ENCODE peak calls at places on chromosomes 11 and 22, in ten cellular contexts. G is Peyer's patch, M is uterus, B is testis, W is spleen, U is tibial nerve, V is K562, N is IMR-90, S is H1, E is body of pancreas. C is an unnamed sample.

GRCh38 chr22:39808087-39808486 is 85.5 kb downstream of the ENTHD1 start:
- DNase-seq in G (no peak), M (no peak), B (no peak), W (no peak), U (no peak), V (peak; percentile 42), N (peak; percentile 6), S (peak; percentile 73), E (no peak), C (no peak)

GRCh38 chr22:50272103-50272782 is 2.1 kb upstream of the MAPK11 start:
- DNase-seq in G (no peak), M (no peak), B (no peak), W (no peak), U (no peak), V (no peak), N (peak; percentile 13), S (peak; percentile 73), E (no peak), C (no peak)

GRCh38 chr11:69563946-69564780 is 76.8 kb upstream of the CCND1 start:
- DNase-seq in G (no peak), M (no peak), B (no peak), W (no peak), U (no peak), V (no peak), N (peak; percentile 30), S (no peak), E (no peak), C (no peak)

GRCh38 chr11:12289667-12290476 is 87.5 kb upstream of the PARVA start:
- DNase-seq in G (no peak), M (no peak), B (no peak), W (no peak), U (no peak), V (no peak), N (no peak), S (peak; percentile 28), E (no peak), C (peak; percentile 11)

GRCh38 chr11:65779669-65779918 is 1.2 kb downstream of the AP5B1 start:
- DNase-seq in G (no peak), M (no peak), B (no peak), W (no peak), U (no peak), V (no peak), N (no peak), S (no peak), E (no peak), C (no peak)

GRCh38 chr11:22666700-22667439 is 459 bp downstream of the GAS2 start:
- DNase-seq in G (no peak), M (no peak), B (peak; percentile 56), W (peak; percentile 75), U (no peak), V (no peak), N (no peak), S (peak; percentile 77), E (peak; percentile 78), C (peak; percentile 67)

GRCh38 chr22:43876866-43877509 is 14.7 kb upstream of the SULT4A1 start:
- DNase-seq in G (no peak), M (no peak), B (no peak), W (peak; percentile 54), U (no peak), V (no peak), N (no peak), S (no peak), E (no peak), C (no peak)

GRCh38 chr11:131654849-131655248 is 284.4 kb downstream of the NTM start:
- DNase-seq in G (no peak), M (no peak), B (no peak), W (no peak), U (no peak), V (no peak), N (no peak), S (no peak), E (no peak), C (no peak)

GRCh38 chr11:34145847-34146381 is 40.5 kb downstream of the NAT10 start:
- DNase-seq in G (no peak), M (no peak), B (no peak), W (no peak), U (no peak), V (no peak), N (no peak), S (no peak), E (no peak), C (no peak)

GRCh38 chr11:69669486-69669885 is 5.7 kb downstream of the LTO1 start:
- DNase-seq in G (no peak), M (peak; percentile 13), B (no peak), W (peak; percentile 62), U (no peak), V (no peak), N (no peak), S (no peak), E (no peak), C (no peak)

GRCh38 chr11:72102162-72102561 is 935 bp downstream of the LAMTOR1 start:
- DNase-seq in G (no peak), M (no peak), B (no peak), W (no peak), U (no peak), V (no peak), N (no peak), S (no peak), E (no peak), C (no peak)

GRCh38 chr11:69362315-69362714 is 68.4 kb downstream of the MYEOV start:
- DNase-seq in G (no peak), M (no peak), B (peak; percentile 10), W (no peak), U (no peak), V (no peak), N (no peak), S (peak; percentile 33), E (no peak), C (peak; percentile 20)

GRCh38 chr11:47359162-47359561 is 6.7 kb upstream of the MYBPC3 start:
- DNase-seq in G (no peak), M (no peak), B (no peak), W (peak; percentile 64), U (no peak), V (no peak), N (no peak), S (no peak), E (no peak), C (no peak)
- H3K27ac ChIP-seq in G (no peak overlapping the region), M (no peak overlapping the region), B (no peak overlapping the region), W (peak overlapping the region; percentile 14), U (no peak overlapping the region), V (no peak overlapping the region), N (no peak overlapping the region), S (no peak overlapping the region), E (no peak overlapping the region), C (no peak overlapping the region)

GRCh38 chr11:119365071-119365591 is 16.4 kb downstream of the USP2 start:
- DNase-seq in G (no peak), M (peak; percentile 45), B (no peak), W (peak; percentile 49), U (no peak), V (no peak), N (peak; percentile 56), S (no peak), E (no peak), C (no peak)
- TF ChIP-seq POLR2A in G (no peak), M (no peak), B (no peak), W (no peak), U (no peak), V (no peak), N (no peak), S (no peak), E (no peak), C (no peak)

GRCh38 chr22:36536717-36537116 is 7.8 kb upstream of the EIF3D start:
- DNase-seq in G (no peak), M (no peak), B (no peak), W (no peak), U (no peak), V (no peak), N (no peak), S (no peak), E (no peak), C (no peak)
- H3K27ac ChIP-seq in G (no peak overlapping the region), M (no peak overlapping the region), B (no peak overlapping the region), W (no peak overlapping the region), U (no peak overlapping the region), V (no peak overlapping the region), N (no peak overlapping the region), S (no peak overlapping the region), E (no peak overlapping the region), C (no peak overlapping the region)

GRCh38 chr11:19258651-19259230 is 18.0 kb upstream of the E2F8 start:
- DNase-seq in G (no peak), M (no peak), B (no peak), W (no peak), U (no peak), V (no peak), N (no peak), S (no peak), E (no peak), C (no peak)

GRCh38 chr11:19259487-19260345 is 19.0 kb upstream of the E2F8 start:
- DNase-seq in G (peak; percentile 60), M (peak; percentile 18), B (peak; percentile 83), W (peak; percentile 88), U (peak; percentile 53), V (peak; percentile 67), N (peak; percentile 54), S (peak; percentile 83), E (peak; percentile 66), C (peak; percentile 80)

GRCh38 chr11:19267567-19267966 is 26.8 kb upstream of the E2F8 start:
- DNase-seq in G (no peak), M (no peak), B (no peak), W (no peak), U (no peak), V (no peak), N (no peak), S (no peak), E (no peak), C (no peak)

GRCh38 chr11:19268901-19269300 is 28.2 kb upstream of the E2F8 start:
- DNase-seq in G (no peak), M (no peak), B (no peak), W (no peak), U (no peak), V (no peak), N (no peak), S (no peak), E (no peak), C (no peak)

DNA sequence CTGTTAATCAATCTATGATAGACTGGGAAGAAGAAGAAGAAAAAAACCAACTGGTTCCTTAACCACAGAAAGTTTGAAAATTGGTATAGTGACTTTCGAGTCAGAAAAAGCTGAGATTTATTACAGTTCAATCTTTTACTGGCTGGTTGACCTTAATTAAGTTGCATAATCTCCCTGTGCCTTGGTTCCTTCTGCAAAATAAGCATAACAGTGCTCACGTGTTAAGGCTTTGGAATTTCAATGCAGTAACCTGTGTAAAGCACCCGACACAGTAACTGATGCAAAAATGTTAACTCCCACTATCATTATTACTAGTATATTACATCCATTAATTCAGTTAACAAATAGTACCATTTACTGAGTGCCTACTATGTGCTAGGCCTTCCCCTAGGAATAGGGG is 22.6 kb upstream of the E2F8 start:
- DNase-seq in G (no peak), M (no peak), B (no peak), W (no peak), U (no peak), V (no peak), N (no peak), S (no peak), E (no peak), C (no peak)
- TF ChIP-seq POLR2A in G (no peak), M (no peak), B (no peak), W (no peak), U (no peak), V (no peak), N (no peak), S (no peak), E (no peak), C (no peak)

GRCh38 chr11:117878314-117878938 is 2.0 kb upstream of the FXYD6 start:
- DNase-seq in G (no peak), M (no peak), B (no peak), W (no peak), U (no peak), V (no peak), N (no peak), S (no peak), E (no peak), C (no peak)
- H3K27ac ChIP-seq in G (no peak overlapping the region), M (peak overlapping the region; percentile 85), B (no peak overlapping the region), W (no peak overlapping the region), U (no peak overlapping the region), V (no peak overlapping the region), N (no peak overlapping the region), S (no peak overlapping the region), E (no peak overlapping the region), C (peak overlapping the region; percentile 90)